ENCODE peak calls at places on chromosome 5, in eight cellular contexts. Z is fibroblast of mammary gland, W is astrocyte of the spinal cord, O is SW 1271, P is neural progenitor cell, C is occipital lobe, K is KG1, V is osteoblast. Y is an unnamed sample.

GRCh38 chr5:14292766-14293165 is 149.6 kb downstream of the TRIO start:
- DNase-seq in Z (no peak), W (no peak), O (no peak), P (no peak), C (no peak), K (no peak), V (no peak), Y (peak; percentile 74)

GRCh38 chr5:77316871-77317661 is 106.6 kb downstream of the PDE8B start:
- DNase-seq in Z (peak; percentile 16), W (no peak), O (no peak), P (no peak), C (no peak), K (no peak), V (no peak), Y (no peak)

GRCh38 chr5:446066-446725 is 3.2 kb downstream of the EXOC3 start:
- DNase-seq in Z (no peak), W (no peak), O (no peak), P (no peak), C (no peak), K (no peak), V (peak; percentile 57), Y (no peak)

GRCh38 chr5:15249152-15249551 is 250.8 kb upstream of the FBXL7 start:
- DNase-seq in Z (peak; percentile 68), W (peak; percentile 71), O (peak; percentile 95), P (no peak), C (no peak), K (no peak), V (no peak), Y (no peak)

GRCh38 chr5:132471006-132471907 is 19.3 kb downstream of the IRF1 start:
- DNase-seq in Z (no peak), W (no peak), O (no peak), P (no peak), C (no peak), K (no peak), V (no peak), Y (no peak)

GRCh38 chr5:9108156-9108555 is 437.7 kb downstream of the SEMA5A start:
- DNase-seq in Z (peak; percentile 55), W (no peak), O (no peak), P (peak; percentile 10), C (no peak), K (no peak), V (no peak), Y (no peak)

GRCh38 chr5:119322312-119322947 is 33.4 kb upstream of the TNFAIP8 start:
- DNase-seq in Z (no peak), W (no peak), O (no peak), P (no peak), C (no peak), K (no peak), V (no peak), Y (no peak)

GRCh38 chr5:62606878-62607277 is 28.3 kb downstream of the LRRC70 start:
- DNase-seq in Z (no peak), W (peak; percentile 18), O (no peak), P (no peak), C (no peak), K (no peak), V (no peak), Y (no peak)

GRCh38 chr5:66230551-66230950 is 86.5 kb downstream of the SREK1 start:
- DNase-seq in Z (no peak), W (peak; percentile 32), O (peak; percentile 36), P (no peak), C (no peak), K (no peak), V (no peak), Y (no peak)

GRCh38 chr5:160467555-160468418 is 46.1 kb downstream of the PTTG1 start:
- DNase-seq in Z (peak; percentile 84), W (peak; percentile 85), O (peak; percentile 61), P (peak; percentile 22), C (no peak), K (peak; percentile 71), V (peak; percentile 75), Y (no peak)

GRCh38 chr5:105684799-105685198 is 1985.9 kb downstream of the EFNA5 start:
- DNase-seq in Z (no peak), W (peak; percentile 32), O (no peak), P (no peak), C (no peak), K (no peak), V (no peak), Y (no peak)

GRCh38 chr5:143412656-143413342 is 9.3 kb upstream of the NR3C1 start:
- DNase-seq in Z (no peak), W (no peak), O (no peak), P (no peak), C (no peak), K (no peak), V (no peak), Y (no peak)